ENCODE peak calls at places on chromosome 9, in six cellular contexts. One of them, this sample, is unnamed.

GRCh38 chr9:35726876-35727438 is 5.0 kb downstream of the TLN1 start:
- DNase-seq in neural progenitor cell: no peak
- DNase-seq in left ventricle myocardium inferior: no peak
- DNase-seq in MM.1S: no peak
- DNase-seq in upper lobe of right lung: peak; percentile 75
- DNase-seq in dorsolateral prefrontal cortex: no peak
- DNase-seq in this sample: peak; percentile 56

GRCh38 chr9:85212887-85213286 is 528.9 kb downstream of the AGTPBP1 start:
- DNase-seq in neural progenitor cell: no peak
- DNase-seq in left ventricle myocardium inferior: no peak
- DNase-seq in MM.1S: no peak
- DNase-seq in upper lobe of right lung: no peak
- DNase-seq in dorsolateral prefrontal cortex: no peak
- DNase-seq in this sample: no peak

GRCh38 chr9:25716220-25716872 is 38.1 kb upstream of the TUSC1 start:
- DNase-seq in neural progenitor cell: peak; percentile 67
- DNase-seq in left ventricle myocardium inferior: no peak
- DNase-seq in MM.1S: no peak
- DNase-seq in upper lobe of right lung: no peak
- DNase-seq in dorsolateral prefrontal cortex: no peak
- DNase-seq in this sample: no peak

GRCh38 chr9:91907387-91908292 is 42.4 kb downstream of the ROR2 start:
- DNase-seq in neural progenitor cell: no peak
- DNase-seq in left ventricle myocardium inferior: no peak
- DNase-seq in MM.1S: no peak
- DNase-seq in upper lobe of right lung: no peak
- DNase-seq in dorsolateral prefrontal cortex: no peak
- DNase-seq in this sample: no peak

GRCh38 chr9:132367613-132368305 is 13.0 kb upstream of the SETX start:
- DNase-seq in neural progenitor cell: no peak
- DNase-seq in left ventricle myocardium inferior: no peak
- DNase-seq in MM.1S: no peak
- DNase-seq in upper lobe of right lung: no peak
- DNase-seq in dorsolateral prefrontal cortex: no peak
- DNase-seq in this sample: no peak

GRCh38 chr9:12740845-12741244 is 34.0 kb upstream of the LURAP1L start:
- DNase-seq in neural progenitor cell: no peak
- DNase-seq in left ventricle myocardium inferior: no peak
- DNase-seq in MM.1S: no peak
- DNase-seq in upper lobe of right lung: no peak
- DNase-seq in dorsolateral prefrontal cortex: no peak
- DNase-seq in this sample: no peak

GRCh38 chr9:80410106-80410505 is 838.3 kb downstream of the TLE4 start:
- DNase-seq in neural progenitor cell: peak; percentile 5
- DNase-seq in left ventricle myocardium inferior: no peak
- DNase-seq in MM.1S: no peak
- DNase-seq in upper lobe of right lung: no peak
- DNase-seq in dorsolateral prefrontal cortex: no peak
- DNase-seq in this sample: no peak

GRCh38 chr9:76793784-76794431 is 29.7 kb downstream of the PCA3 start:
- DNase-seq in neural progenitor cell: no peak
- DNase-seq in left ventricle myocardium inferior: no peak
- DNase-seq in MM.1S: no peak
- DNase-seq in upper lobe of right lung: no peak
- DNase-seq in dorsolateral prefrontal cortex: no peak
- DNase-seq in this sample: no peak

GRCh38 chr9:788777-789176 is 52.7 kb upstream of the DMRT1 start:
- DNase-seq in neural progenitor cell: no peak
- DNase-seq in left ventricle myocardium inferior: no peak
- DNase-seq in MM.1S: no peak
- DNase-seq in upper lobe of right lung: no peak
- DNase-seq in dorsolateral prefrontal cortex: no peak
- DNase-seq in this sample: no peak

GRCh38 chr9:134899818-134900325 is 17.8 kb downstream of the FCN1 start:
- DNase-seq in neural progenitor cell: no peak
- DNase-seq in left ventricle myocardium inferior: no peak
- DNase-seq in MM.1S: no peak
- DNase-seq in upper lobe of right lung: peak; percentile 3
- DNase-seq in dorsolateral prefrontal cortex: no peak
- DNase-seq in this sample: no peak

GRCh38 chr9:950139-950538 is 26.3 kb upstream of the DMRT3 start:
- DNase-seq in neural progenitor cell: no peak
- DNase-seq in left ventricle myocardium inferior: no peak
- DNase-seq in MM.1S: no peak
- DNase-seq in upper lobe of right lung: no peak
- DNase-seq in dorsolateral prefrontal cortex: no peak
- DNase-seq in this sample: no peak

GRCh38 chr9:87676976-87677775 is 48.7 kb upstream of the CTSL start:
- DNase-seq in neural progenitor cell: no peak
- DNase-seq in left ventricle myocardium inferior: peak; percentile 40
- DNase-seq in MM.1S: no peak
- DNase-seq in upper lobe of right lung: no peak
- DNase-seq in dorsolateral prefrontal cortex: no peak
- DNase-seq in this sample: no peak

GRCh38 chr9:18544456-18544855 is 70.5 kb downstream of the ADAMTSL1 start:
- DNase-seq in neural progenitor cell: no peak
- DNase-seq in left ventricle myocardium inferior: no peak
- DNase-seq in MM.1S: no peak
- DNase-seq in upper lobe of right lung: no peak
- DNase-seq in dorsolateral prefrontal cortex: no peak
- DNase-seq in this sample: no peak

GRCh38 chr9:74952281-74953151 is at the start of gene C9orf40:
- DNase-seq in neural progenitor cell: peak; percentile 96
- DNase-seq in left ventricle myocardium inferior: peak; percentile 91
- DNase-seq in MM.1S: peak; percentile 94
- DNase-seq in upper lobe of right lung: peak; percentile 97
- DNase-seq in dorsolateral prefrontal cortex: peak; percentile 80
- DNase-seq in this sample: peak; percentile 95

GRCh38 chr9:115262477-115262876 is 144.5 kb upstream of the TNC start:
- DNase-seq in neural progenitor cell: no peak
- DNase-seq in left ventricle myocardium inferior: peak; percentile 86
- DNase-seq in MM.1S: peak; percentile 83
- DNase-seq in upper lobe of right lung: peak; percentile 68
- DNase-seq in dorsolateral prefrontal cortex: no peak
- DNase-seq in this sample: no peak

GRCh38 chr9:93577045-93577939 is 908 bp downstream of the PHF2 start:
- DNase-seq in neural progenitor cell: peak; percentile 38
- DNase-seq in left ventricle myocardium inferior: peak; percentile 54
- DNase-seq in MM.1S: peak; percentile 32
- DNase-seq in upper lobe of right lung: peak; percentile 79
- DNase-seq in dorsolateral prefrontal cortex: peak; percentile 25
- DNase-seq in this sample: peak; percentile 36

GRCh38 chr9:7144265-7145046 is 386.7 kb downstream of the KDM4C start:
- DNase-seq in neural progenitor cell: no peak
- DNase-seq in left ventricle myocardium inferior: no peak
- DNase-seq in MM.1S: no peak
- DNase-seq in upper lobe of right lung: no peak
- DNase-seq in dorsolateral prefrontal cortex: no peak
- DNase-seq in this sample: no peak

GRCh38 chr9:98326402-98327248 is 71.2 kb upstream of the TBC1D2 start:
- DNase-seq in neural progenitor cell: no peak
- DNase-seq in left ventricle myocardium inferior: no peak
- DNase-seq in MM.1S: no peak
- DNase-seq in upper lobe of right lung: no peak
- DNase-seq in dorsolateral prefrontal cortex: no peak
- DNase-seq in this sample: no peak

GRCh38 chr9:95078934-95079333 is 238.6 kb downstream of the FANCC start:
- DNase-seq in neural progenitor cell: peak; percentile 71
- DNase-seq in left ventricle myocardium inferior: no peak
- DNase-seq in MM.1S: no peak
- DNase-seq in upper lobe of right lung: peak; percentile 83
- DNase-seq in dorsolateral prefrontal cortex: peak; percentile 25
- DNase-seq in this sample: no peak

GRCh38 chr9:33117306-33117705 is 40.8 kb upstream of the SMU1 start:
- DNase-seq in neural progenitor cell: no peak
- DNase-seq in left ventricle myocardium inferior: no peak
- DNase-seq in MM.1S: no peak
- DNase-seq in upper lobe of right lung: no peak
- DNase-seq in dorsolateral prefrontal cortex: no peak
- DNase-seq in this sample: no peak

GRCh38 chr9:15306068-15306756 is 804 bp downstream of the TTC39B start:
- DNase-seq in neural progenitor cell: peak; percentile 51
- DNase-seq in left ventricle myocardium inferior: peak; percentile 38
- DNase-seq in MM.1S: no peak
- DNase-seq in upper lobe of right lung: peak; percentile 88
- DNase-seq in dorsolateral prefrontal cortex: no peak
- DNase-seq in this sample: peak; percentile 28

GRCh38 chr9:68983008-68983411 is 30.9 kb downstream of the PRKACG start:
- DNase-seq in neural progenitor cell: no peak
- DNase-seq in left ventricle myocardium inferior: no peak
- DNase-seq in MM.1S: peak; percentile 52
- DNase-seq in upper lobe of right lung: no peak
- DNase-seq in dorsolateral prefrontal cortex: no peak
- DNase-seq in this sample: no peak

GRCh38 chr9:38243993-38244392 is 148.5 kb upstream of the ALDH1B1 start:
- DNase-seq in neural progenitor cell: no peak
- DNase-seq in left ventricle myocardium inferior: no peak
- DNase-seq in MM.1S: no peak
- DNase-seq in upper lobe of right lung: no peak
- DNase-seq in dorsolateral prefrontal cortex: no peak
- DNase-seq in this sample: no peak

GRCh38 chr9:124699575-124699974 is 71.5 kb downstream of the NR6A1 start:
- DNase-seq in neural progenitor cell: no peak
- DNase-seq in left ventricle myocardium inferior: no peak
- DNase-seq in MM.1S: no peak
- DNase-seq in upper lobe of right lung: no peak
- DNase-seq in dorsolateral prefrontal cortex: no peak
- DNase-seq in this sample: no peak

GRCh38 chr9:124697326-124698200 is 73.5 kb downstream of the NR6A1 start:
- DNase-seq in neural progenitor cell: no peak
- DNase-seq in left ventricle myocardium inferior: no peak
- DNase-seq in MM.1S: no peak
- DNase-seq in upper lobe of right lung: no peak
- DNase-seq in dorsolateral prefrontal cortex: no peak
- DNase-seq in this sample: no peak

GRCh38 chr9:124695280-124695890 is 75.7 kb downstream of the NR6A1 start:
- DNase-seq in neural progenitor cell: peak; percentile 15
- DNase-seq in left ventricle myocardium inferior: no peak
- DNase-seq in MM.1S: no peak
- DNase-seq in upper lobe of right lung: no peak
- DNase-seq in dorsolateral prefrontal cortex: no peak
- DNase-seq in this sample: no peak

GRCh38 chr9:124696101-124696500 is 75.0 kb downstream of the NR6A1 start:
- DNase-seq in neural progenitor cell: peak; percentile 13
- DNase-seq in left ventricle myocardium inferior: no peak
- DNase-seq in MM.1S: no peak
- DNase-seq in upper lobe of right lung: no peak
- DNase-seq in dorsolateral prefrontal cortex: no peak
- DNase-seq in this sample: no peak

GRCh38 chr9:124698265-124698664 is 72.8 kb downstream of the NR6A1 start:
- DNase-seq in neural progenitor cell: peak; percentile 57
- DNase-seq in left ventricle myocardium inferior: no peak
- DNase-seq in MM.1S: no peak
- DNase-seq in upper lobe of right lung: no peak
- DNase-seq in dorsolateral prefrontal cortex: no peak
- DNase-seq in this sample: no peak
- H3K4me3 ChIP-seq in neural progenitor cell: no peak overlapping the region
- H3K4me3 ChIP-seq in left ventricle myocardium inferior: no peak overlapping the region
- H3K4me3 ChIP-seq in MM.1S: no peak overlapping the region
- H3K4me3 ChIP-seq in upper lobe of right lung: no peak overlapping the region
- H3K4me3 ChIP-seq in dorsolateral prefrontal cortex: no peak overlapping the region
- H3K4me3 ChIP-seq in this sample: no peak overlapping the region

DNA sequence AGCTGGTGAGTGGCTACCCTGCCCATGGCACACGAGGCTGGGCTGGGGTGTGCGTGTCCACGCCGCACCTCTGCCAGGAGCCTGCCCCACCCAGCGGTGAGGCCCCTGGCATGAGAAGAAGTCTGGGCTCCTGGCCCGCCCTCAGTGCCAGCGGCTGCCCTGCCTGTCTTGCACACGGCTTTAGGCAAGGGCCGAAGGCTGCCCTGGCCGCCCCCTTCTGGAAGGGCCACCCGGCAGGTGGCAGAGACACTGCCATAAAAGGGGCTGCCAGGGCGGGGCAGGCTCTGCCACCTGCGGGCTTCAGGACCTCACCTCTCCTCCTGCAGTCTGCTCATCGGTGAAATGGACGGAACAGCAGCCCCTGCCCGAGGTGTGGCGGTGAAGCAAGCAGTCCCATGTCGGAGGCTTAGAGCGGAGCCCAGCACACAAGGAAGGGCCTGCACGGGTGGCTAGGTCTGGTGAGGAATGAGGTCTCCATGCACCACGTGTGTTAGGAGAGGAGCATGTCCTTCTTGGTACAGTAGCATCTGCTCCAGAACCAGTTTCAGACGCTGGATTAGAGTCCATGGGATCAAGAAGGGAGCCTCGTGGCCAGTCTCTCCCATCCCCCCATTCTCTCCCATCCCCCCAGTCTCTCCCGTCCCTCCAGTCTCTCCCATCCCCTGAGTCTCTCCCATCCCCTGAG is 34.8 kb upstream of the TMEM250 start:
- DNase-seq in neural progenitor cell: no peak
- DNase-seq in left ventricle myocardium inferior: no peak
- DNase-seq in MM.1S: no peak
- DNase-seq in upper lobe of right lung: peak; percentile 51
- DNase-seq in dorsolateral prefrontal cortex: no peak
- DNase-seq in this sample: no peak
- H3K27me3 ChIP-seq in neural progenitor cell: peaks cover 17% of the 10 kb centered on the region
- H3K27me3 ChIP-seq in left ventricle myocardium inferior: peaks cover 55% of the 10 kb centered on the region
- H3K27me3 ChIP-seq in MM.1S: peaks cover 90% of the 10 kb centered on the region
- H3K27me3 ChIP-seq in upper lobe of right lung: peaks cover 32% of the 10 kb centered on the region
- H3K27me3 ChIP-seq in dorsolateral prefrontal cortex: no peaks in the 10 kb centered on the region
- H3K27me3 ChIP-seq in this sample: no peaks in the 10 kb centered on the region

DNA sequence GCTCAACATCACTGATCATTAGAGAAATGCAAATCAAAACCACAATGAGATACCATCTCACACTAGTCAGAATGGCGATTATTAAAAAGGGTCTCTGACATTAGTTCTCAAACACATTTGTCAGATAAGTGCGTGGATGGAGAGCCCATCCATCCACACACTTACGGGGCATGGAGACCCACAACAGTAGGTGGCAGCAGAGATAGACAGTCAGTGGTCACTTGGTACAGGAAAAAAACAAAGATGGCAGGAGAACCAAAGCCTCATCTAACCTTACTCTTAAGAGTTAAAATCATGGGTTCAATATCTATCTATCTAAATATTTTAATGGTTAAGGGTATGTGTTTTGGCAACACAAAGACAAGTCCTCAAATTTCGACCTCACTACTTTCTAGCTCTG is 1378.7 kb upstream of the C9orf72 start:
- DNase-seq in neural progenitor cell: no peak
- DNase-seq in left ventricle myocardium inferior: no peak
- DNase-seq in MM.1S: no peak
- DNase-seq in upper lobe of right lung: no peak
- DNase-seq in dorsolateral prefrontal cortex: no peak
- DNase-seq in this sample: no peak
- TF ChIP-seq CTCF in neural progenitor cell: no peak
- TF ChIP-seq CTCF in left ventricle myocardium inferior: no peak
- TF ChIP-seq CTCF in MM.1S: no peak
- TF ChIP-seq CTCF in upper lobe of right lung: peak; percentile 11
- TF ChIP-seq CTCF in dorsolateral prefrontal cortex: no peak
- TF ChIP-seq CTCF in this sample: no peak

DNA sequence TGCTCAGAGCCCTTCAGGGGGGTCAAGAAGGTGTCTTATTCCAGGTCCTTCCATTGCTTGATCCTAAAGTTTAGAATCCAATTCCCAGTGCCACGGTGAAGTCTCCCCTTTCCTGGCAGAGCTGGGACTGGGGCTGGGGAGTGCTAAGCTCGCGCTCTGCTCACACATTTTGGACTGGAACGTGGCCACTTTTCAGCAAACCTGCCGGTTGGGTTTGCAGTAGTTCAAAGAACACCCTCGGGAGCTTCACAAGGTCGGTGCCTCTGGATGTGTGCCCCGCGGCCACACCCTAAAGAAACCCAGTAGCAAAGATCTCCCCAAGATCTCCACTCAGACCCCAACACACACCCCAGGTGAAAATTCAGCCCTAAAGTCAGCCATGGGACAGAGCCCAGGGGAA is at the start of gene C9orf152:
- DNase-seq in neural progenitor cell: no peak
- DNase-seq in left ventricle myocardium inferior: no peak
- DNase-seq in MM.1S: no peak
- DNase-seq in upper lobe of right lung: peak; percentile 82
- DNase-seq in dorsolateral prefrontal cortex: no peak
- DNase-seq in this sample: no peak
- H3K4me3 ChIP-seq in neural progenitor cell: no peak within 1 kb of the TSS
- H3K4me3 ChIP-seq in left ventricle myocardium inferior: no peak within 1 kb of the TSS
- H3K4me3 ChIP-seq in MM.1S: no peak within 1 kb of the TSS
- H3K4me3 ChIP-seq in upper lobe of right lung: peak within 1 kb of the TSS; percentile 42
- H3K4me3 ChIP-seq in dorsolateral prefrontal cortex: no peak within 1 kb of the TSS
- H3K4me3 ChIP-seq in this sample: no peak within 1 kb of the TSS

This sample was measured in GM06990.